ENCODE peak calls at places on chromosomes 5 and 9, in eight cellular contexts. F is Karpas-422, X is fibroblast of lung, U is GM23248, O is aorta, P is sigmoid colon, V is heart left ventricle, A is right cardiac atrium. Y is an unnamed sample.

GRCh38 chr5:35319231-35320002 is 89.1 kb upstream of the PRLR start:
- DNase-seq in F (peak; percentile 73), X (peak; percentile 72), U (peak; percentile 72), O (peak; percentile 87), P (peak; percentile 79), V (peak; percentile 51), A (peak; percentile 80), Y (peak; percentile 59)

GRCh38 chr9:136044207-136044970 is 50.7 kb downstream of the NACC2 start:
- DNase-seq in F (no peak), X (no peak), U (no peak), O (no peak), P (no peak), V (no peak), A (no peak), Y (peak; percentile 65)

GRCh38 chr9:129141066-129142041 is 30.1 kb downstream of the PTPA start:
- DNase-seq in F (peak; percentile 79), X (peak; percentile 96), U (peak; percentile 96), O (peak; percentile 86), P (peak; percentile 93), V (peak; percentile 86), A (peak; percentile 88), Y (no peak)

GRCh38 chr9:70983723-70984280 is 137.6 kb downstream of the TRPM3 start:
- DNase-seq in F (no peak), X (peak; percentile 11), U (no peak), O (no peak), P (no peak), V (no peak), A (no peak), Y (no peak)

GRCh38 chr5:77957-78804 is 13.8 kb upstream of the PLEKHG4B start:
- DNase-seq in F (peak; percentile 86), X (peak; percentile 85), U (peak; percentile 63), O (no peak), P (no peak), V (peak; percentile 50), A (no peak), Y (peak; percentile 53)

GRCh38 chr9:137295313-137296213 is 6.5 kb downstream of the NRARP start:
- DNase-seq in F (peak; percentile 80), X (no peak), U (peak; percentile 65), O (no peak), P (no peak), V (peak; percentile 28), A (peak; percentile 70), Y (peak; percentile 79)

GRCh38 chr5:34043099-34043876 is at the start of gene C1QTNF3:
- DNase-seq in F (no peak), X (peak; percentile 58), U (peak; percentile 33), O (peak; percentile 45), P (peak; percentile 75), V (no peak), A (peak; percentile 51), Y (no peak)

GRCh38 chr5:83547156-83547555 is 75.6 kb downstream of the VCAN start:
- DNase-seq in F (no peak), X (peak; percentile 90), U (peak; percentile 63), O (no peak), P (no peak), V (no peak), A (no peak), Y (no peak)

GRCh38 chr9:85524531-85524930 is 217.2 kb downstream of the AGTPBP1 start:
- DNase-seq in F (no peak), X (no peak), U (no peak), O (no peak), P (no peak), V (no peak), A (no peak), Y (no peak)

GRCh38 chr5:66617991-66618768 is 22.0 kb downstream of the MAST4 start:
- DNase-seq in F (no peak), X (no peak), U (no peak), O (no peak), P (no peak), V (no peak), A (no peak), Y (no peak)

GRCh38 chr5:168328804-168329203 is 37.4 kb downstream of the WWC1 start:
- DNase-seq in F (no peak), X (no peak), U (no peak), O (no peak), P (no peak), V (no peak), A (no peak), Y (no peak)

DNA sequence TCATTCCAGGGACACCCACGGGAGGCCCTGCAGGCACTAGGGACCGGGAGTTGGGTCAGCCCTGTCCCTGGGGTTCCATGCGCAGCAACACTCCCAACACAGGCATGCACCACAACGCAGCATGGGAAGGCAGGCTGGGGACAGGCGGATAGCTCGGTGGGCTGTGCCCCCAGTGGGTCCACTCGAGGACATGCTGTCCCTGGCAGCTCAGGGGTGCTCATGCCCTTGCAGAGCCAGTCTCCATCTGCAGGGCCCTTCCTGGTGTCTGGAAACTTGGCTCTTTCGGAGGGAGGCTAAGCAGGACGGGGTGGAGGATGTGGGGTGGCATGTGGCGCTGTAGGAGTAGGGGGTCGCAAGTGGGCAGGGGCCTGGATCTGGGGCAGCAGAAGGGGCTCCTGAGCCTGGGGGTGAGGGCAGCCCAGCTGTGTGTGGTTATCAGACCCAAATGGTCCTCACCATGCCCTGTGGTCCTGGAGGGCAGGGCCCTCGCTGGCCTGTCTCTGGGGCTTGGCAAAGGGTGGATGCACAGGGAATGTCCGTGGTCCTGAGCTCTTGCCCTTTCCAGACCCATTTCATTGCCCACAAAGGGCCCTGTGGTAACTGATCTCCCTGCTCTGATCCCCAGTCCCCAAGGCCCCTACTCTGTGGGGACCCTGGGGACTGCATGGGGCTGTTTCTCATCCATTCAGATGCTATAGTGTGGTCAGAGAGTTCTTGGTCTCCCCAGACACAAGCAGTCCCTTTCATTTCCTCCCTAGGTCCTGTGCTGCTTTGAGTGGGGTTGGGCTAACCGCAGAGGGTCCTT is 90.3 kb upstream of the PHYKPL start:
- DNase-seq in F (no peak), X (no peak), U (no peak), O (peak; percentile 20), P (peak; percentile 53), V (no peak), A (no peak), Y (peak; percentile 48)
- H3K9me3 ChIP-seq in F (no peaks in the 10 kb centered on the region), X (no peaks in the 10 kb centered on the region), U (no peaks in the 10 kb centered on the region), O (no peaks in the 10 kb centered on the region), P (no peaks in the 10 kb centered on the region), V (no peaks in the 10 kb centered on the region), A (no peaks in the 10 kb centered on the region), Y (no peaks in the 10 kb centered on the region)

GRCh38 chr5:150641826-150642566 is 1.5 kb downstream of the SYNPO start:
- DNase-seq in F (no peak), X (peak; percentile 44), U (peak; percentile 38), O (no peak), P (no peak), V (no peak), A (no peak), Y (peak; percentile 68)

GRCh38 chr5:150644058-150644457 is 3.6 kb downstream of the SYNPO start:
- DNase-seq in F (no peak), X (no peak), U (no peak), O (peak; percentile 8), P (no peak), V (no peak), A (no peak), Y (peak; percentile 12)

GRCh38 chr5:150642991-150643710 is 2.7 kb downstream of the SYNPO start:
- DNase-seq in F (no peak), X (no peak), U (no peak), O (peak; percentile 36), P (no peak), V (no peak), A (no peak), Y (peak; percentile 32)

GRCh38 chr5:150641006-150641570 is 628 bp downstream of the SYNPO start:
- DNase-seq in F (no peak), X (peak; percentile 91), U (peak; percentile 86), O (peak; percentile 84), P (no peak), V (peak; percentile 84), A (peak; percentile 83), Y (peak; percentile 88)

GRCh38 chr5:150642567-150642927 is 2.1 kb downstream of the SYNPO start:
- DNase-seq in F (no peak), X (peak; percentile 93), U (peak; percentile 96), O (peak; percentile 90), P (peak; percentile 94), V (peak; percentile 88), A (peak; percentile 88), Y (peak; percentile 87)
- H3K27ac ChIP-seq in F (no peak overlapping the region), X (peak overlapping the region; percentile 89), U (peak overlapping the region; percentile 89), O (no peak overlapping the region), P (peak overlapping the region; percentile 76), V (peak overlapping the region; percentile 79), A (peak overlapping the region; percentile 93), Y (peak overlapping the region; percentile 93)

DNA sequence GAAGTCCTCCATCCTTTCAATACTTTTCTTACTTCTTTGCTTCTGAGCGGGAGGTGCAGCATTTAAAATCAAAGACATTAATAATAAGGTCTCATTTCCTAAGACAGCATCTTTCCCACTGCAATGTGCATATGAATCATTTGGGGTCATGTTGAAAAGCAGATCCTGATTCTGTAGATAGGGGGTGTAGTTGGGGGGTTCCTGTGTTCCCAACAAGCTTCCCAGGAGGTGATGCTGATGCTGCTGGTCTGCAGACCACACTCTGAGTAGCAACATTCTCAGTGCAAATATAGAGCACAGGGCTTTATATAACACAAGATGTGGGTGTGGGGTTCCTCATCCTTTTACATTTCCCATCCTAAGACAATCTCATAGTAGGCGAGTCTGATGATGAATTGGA is 126.5 kb upstream of the PALM2AKAP2 start:
- DNase-seq in F (no peak), X (no peak), U (peak; percentile 4), O (no peak), P (no peak), V (no peak), A (no peak), Y (no peak)
- H3K4me3 ChIP-seq in F (no peak overlapping the region), X (no peak overlapping the region), U (no peak overlapping the region), O (no peak overlapping the region), P (no peak overlapping the region), V (no peak overlapping the region), A (no peak overlapping the region), Y (no peak overlapping the region)

GRCh38 chr9:65432051-65432450 is 147.0 kb upstream of the FOXD4L5 start:
- DNase-seq in F (no peak), X (no peak), U (no peak), O (no peak), P (no peak), V (no peak), A (no peak), Y (no peak)

GRCh38 chr9:65430221-65430620 is 145.2 kb upstream of the FOXD4L5 start:
- DNase-seq in F (no peak), X (no peak), U (no peak), O (no peak), P (no peak), V (no peak), A (no peak), Y (no peak)

GRCh38 chr9:65435464-65435863 is 150.5 kb upstream of the FOXD4L5 start:
- DNase-seq in F (no peak), X (no peak), U (no peak), O (no peak), P (no peak), V (no peak), A (no peak), Y (no peak)

GRCh38 chr9:65437724-65438123 is 152.7 kb upstream of the FOXD4L5 start:
- DNase-seq in F (no peak), X (no peak), U (no peak), O (no peak), P (no peak), V (no peak), A (no peak), Y (no peak)

DNA sequence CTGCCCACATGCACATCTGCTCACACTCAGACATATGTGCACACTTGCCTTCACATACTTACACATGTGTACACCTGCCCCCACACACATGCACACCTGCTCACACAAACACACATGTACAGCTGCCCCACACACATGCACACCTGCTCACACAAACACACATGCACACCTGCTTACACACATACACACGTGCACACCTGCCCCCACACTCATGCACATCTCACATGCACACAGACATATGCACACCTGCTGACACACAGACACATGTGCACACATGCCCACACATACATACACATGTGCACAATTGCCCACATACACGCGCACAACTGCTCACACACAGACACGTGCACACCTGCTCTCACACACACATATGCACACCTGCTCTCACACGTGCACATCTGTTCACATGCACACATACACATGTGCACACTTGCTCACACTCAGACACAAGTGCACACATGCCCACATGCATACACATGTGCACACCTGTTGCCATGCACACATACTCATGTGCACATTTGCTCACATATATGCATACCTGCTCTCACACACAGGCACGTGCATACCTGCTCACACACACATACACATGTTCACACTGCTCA is 147.8 kb upstream of the FOXD4L5 start:
- DNase-seq in F (no peak), X (no peak), U (no peak), O (no peak), P (no peak), V (no peak), A (no peak), Y (no peak)
- H3K9me3 ChIP-seq in F (peaks cover 9% of the 10 kb centered on the region), X (peaks cover 5% of the 10 kb centered on the region), U (no peaks in the 10 kb centered on the region), O (peaks cover 2% of the 10 kb centered on the region), P (no peaks in the 10 kb centered on the region), V (no peaks in the 10 kb centered on the region), A (no peaks in the 10 kb centered on the region), Y (no peaks in the 10 kb centered on the region)